ENCODE peak calls at places on chromosomes 12 and 14, in six cellular contexts. W, Q, D, N, A and Z are unnamed samples.

GRCh38 chr12:92560713-92561542 is 141.9 kb upstream of the PLEKHG7 start:
- DNase-seq in W (no peak), Q (no peak), D (no peak), N (no peak), A (no peak), Z (no peak)

GRCh38 chr14:61565836-61566536 is 129.3 kb upstream of the HIF1A start:
- DNase-seq in W (peak), Q (peak), D (peak), N (peak), A (no peak), Z (no peak)

GRCh38 chr12:38222011-38222410 is 94.6 kb upstream of the ALG10B start:
- DNase-seq in W (no peak), Q (no peak), D (no peak), N (no peak), A (no peak), Z (no peak)

GRCh38 chr12:118946256-118946655 is 35.1 kb upstream of the SRRM4 start:
- DNase-seq in W (no peak), Q (no peak), D (no peak), N (no peak), A (no peak), Z (no peak)

GRCh38 chr12:52433501-52434095 is 573 bp downstream of the KRT75 start:
- DNase-seq in W (no peak), Q (no peak), D (no peak), N (no peak), A (no peak), Z (no peak)

GRCh38 chr12:55296469-55296868 is at the start of gene OR6C6:
- DNase-seq in W (no peak), Q (no peak), D (no peak), N (no peak), A (no peak), Z (no peak)

GRCh38 chr14:76015668-76016067 is 30.1 kb downstream of the IFT43 start:
- DNase-seq in W (no peak), Q (no peak), D (no peak), N (no peak), A (no peak), Z (no peak)

GRCh38 chr12:124307556-124307825 is 12.6 kb downstream of the RFLNA start:
- DNase-seq in W (no peak), Q (no peak), D (no peak), N (no peak), A (no peak), Z (no peak)

GRCh38 chr12:122079532-122080081 is 1.1 kb downstream of the MLXIP start:
- DNase-seq in W (peak), Q (no peak), D (no peak), N (no peak), A (peak), Z (no peak)

GRCh38 chr14:63012171-63012570 is 33.1 kb downstream of the KCNH5 start:
- DNase-seq in W (no peak), Q (no peak), D (no peak), N (no peak), A (no peak), Z (no peak)

GRCh38 chr14:20412876-20413784 is at the start of gene TEP1:
- DNase-seq in W (peak), Q (peak), D (peak), N (peak), A (peak), Z (peak)

GRCh38 chr14:101029668-101030290 is 126.3 kb upstream of the RTL1 start:
- DNase-seq in W (no peak), Q (no peak), D (no peak), N (no peak), A (no peak), Z (no peak)

GRCh38 chr12:130574402-130574801 is 141.7 kb downstream of the RIMBP2 start:
- DNase-seq in W (no peak), Q (no peak), D (no peak), N (no peak), A (no peak), Z (no peak)

GRCh38 chr12:118359541-118359915 is 13.2 kb downstream of the TAOK3 start:
- DNase-seq in W (peak), Q (no peak), D (no peak), N (no peak), A (no peak), Z (no peak)

GRCh38 chr12:119457251-119457650 is 122.7 kb downstream of the CCDC60 start:
- DNase-seq in W (no peak), Q (no peak), D (no peak), N (no peak), A (no peak), Z (no peak)

GRCh38 chr14:94548999-94549985 is 11.9 kb upstream of the SERPINA4 start:
- DNase-seq in W (peak), Q (peak), D (peak), N (peak), A (peak), Z (no peak)

GRCh38 chr14:35669782-35670181 is 135.8 kb downstream of the INSM2 start:
- DNase-seq in W (no peak), Q (no peak), D (peak), N (peak), A (no peak), Z (no peak)

GRCh38 chr12:48882325-48882687 is 16.6 kb upstream of the RND1 start:
- DNase-seq in W (no peak), Q (no peak), D (peak), N (no peak), A (no peak), Z (peak)

GRCh38 chr14:67187210-67187609 is 2.0 kb upstream of the GARIN2 start:
- DNase-seq in W (peak), Q (peak), D (peak), N (peak), A (no peak), Z (peak)

GRCh38 chr14:30283822-30284446 is 275.0 kb upstream of the G2E3 start:
- DNase-seq in W (peak), Q (peak), D (peak), N (peak), A (peak), Z (peak)

GRCh38 chr12:113061061-113061694 is 4.6 kb downstream of the DTX1 start:
- DNase-seq in W (no peak), Q (no peak), D (no peak), N (no peak), A (no peak), Z (no peak)

GRCh38 chr14:23434488-23435219 is 806 bp downstream of the MYH7 start:
- DNase-seq in W (no peak), Q (no peak), D (no peak), N (no peak), A (no peak), Z (no peak)

GRCh38 chr14:101088714-101089113 is 185.2 kb upstream of the RTL1 start:
- DNase-seq in W (no peak), Q (no peak), D (no peak), N (no peak), A (no peak), Z (no peak)

GRCh38 chr12:106074706-106075392 is 63.9 kb downstream of the NUAK1 start:
- DNase-seq in W (no peak), Q (no peak), D (peak), N (no peak), A (no peak), Z (peak)

GRCh38 chr14:53969326-53969725 is 12.7 kb upstream of the BMP4 start:
- DNase-seq in W (no peak), Q (no peak), D (no peak), N (no peak), A (no peak), Z (no peak)

GRCh38 chr14:100473249-100473648 is 114.0 kb downstream of the BEGAIN start:
- DNase-seq in W (no peak), Q (no peak), D (no peak), N (no peak), A (no peak), Z (no peak)

GRCh38 chr14:103436533-103436932 is 51.3 kb downstream of the MARK3 start:
- DNase-seq in W (peak), Q (no peak), D (no peak), N (peak), A (no peak), Z (no peak)